ENCODE peak calls at places on chromosomes 16 and 17, in six cellular contexts. R is endodermal cell, J is NCI-H2081, I is NCI-H1417, U is amygdala, Q is 8988T. V is an unnamed sample.

GRCh38 chr16:1310832-1311200 is 1.4 kb downstream of the UBE2I start:
- DNase-seq in I (peak; percentile 29), Q (no peak), U (no peak), R (no peak), J (no peak), V (no peak)

GRCh38 chr17:63431939-63432804 is 13.9 kb downstream of the CYB561 start:
- DNase-seq in Q (no peak), R (no peak), J (no peak), U (no peak), I (no peak), V (no peak)

GRCh38 chr17:68301438-68301959 is 10.2 kb downstream of the ARSG start:
- DNase-seq in Q (no peak), J (peak; percentile 92), R (peak; percentile 67), I (peak; percentile 90), U (no peak), V (no peak)

GRCh38 chr17:74271902-74272563 is 2.0 kb upstream of the DNAI2 start:
- DNase-seq in R (no peak), I (no peak), Q (no peak), J (no peak), U (peak; percentile 81), V (no peak)

GRCh38 chr16:88759245-88759975 is 25.6 kb downstream of the PIEZO1 start:
- DNase-seq in J (no peak), Q (no peak), R (peak; percentile 82), U (no peak), I (no peak), V (no peak)

GRCh38 chr16:88924834-88925539 is 52.0 kb downstream of the CBFA2T3 start:
- DNase-seq in J (peak; percentile 65), Q (peak; percentile 99), U (no peak), I (peak; percentile 82), R (peak; percentile 87), V (no peak)

GRCh38 chr16:1052791-1053521 is 19.6 kb upstream of the SSTR5 start:
- DNase-seq in U (no peak), J (no peak), R (no peak), Q (no peak), I (peak; percentile 41), V (no peak)

GRCh38 chr17:63140255-63140654 is 174.2 kb downstream of the TANC2 start:
- DNase-seq in J (no peak), R (no peak), Q (no peak), U (no peak), I (peak; percentile 33), V (peak; percentile 13)

GRCh38 chr17:40551874-40552768 is 13.2 kb downstream of the CCR7 start:
- DNase-seq in R (peak; percentile 45), U (no peak), I (peak; percentile 29), J (no peak), Q (peak; percentile 19), V (no peak)

GRCh38 chr17:66578781-66579489 is 256.0 kb upstream of the CACNG5 start:
- DNase-seq in I (peak; percentile 83), J (no peak), Q (no peak), U (no peak), R (peak; percentile 66), V (no peak)

GRCh38 chr16:87570938-87571867 is 31.1 kb upstream of the JPH3 start:
- DNase-seq in J (peak; percentile 15), Q (peak; percentile 89), R (peak; percentile 93), I (peak; percentile 65), U (no peak), V (no peak)

GRCh38 chr17:78294776-78295175 is 63.3 kb downstream of the TMEM235 start:
- DNase-seq in R (no peak), I (no peak), Q (no peak), J (no peak), U (no peak), V (no peak)

GRCh38 chr17:49964539-49965521 is 4.2 kb upstream of the DLX4 start:
- DNase-seq in R (peak; percentile 86), I (no peak), J (no peak), U (no peak), Q (no peak), V (no peak)

GRCh38 chr17:4591529-4591928 is 7.2 kb downstream of the SMTNL2 start:
- DNase-seq in R (no peak), U (no peak), J (no peak), I (no peak), Q (no peak), V (no peak)

GRCh38 chr17:2138768-2139167 is 83.9 kb downstream of the HIC1 start:
- DNase-seq in I (peak; percentile 44), J (no peak), R (peak; percentile 44), Q (no peak), U (no peak), V (peak; percentile 83)

GRCh38 chr16:66568355-66568754 is 2.1 kb downstream of the CMTM1 start:
- DNase-seq in I (no peak), Q (no peak), J (no peak), U (no peak), R (no peak), V (no peak)

GRCh38 chr17:37476431-37477130 is 13.1 kb upstream of the DUSP14 start:
- DNase-seq in Q (no peak), U (no peak), R (no peak), I (no peak), J (no peak), V (no peak)

GRCh38 chr17:50560931-50561750 is 626 bp downstream of the CACNA1G start:
- DNase-seq in J (no peak), I (peak; percentile 47), U (no peak), Q (no peak), R (peak; percentile 84), V (no peak)

GRCh38 chr17:67107811-67108210 is 63.5 kb downstream of the CACNG1 start:
- DNase-seq in J (no peak), U (no peak), Q (no peak), I (no peak), R (no peak), V (no peak)

GRCh38 chr17:27153005-27153404 is 140.9 kb upstream of the WSB1 start:
- DNase-seq in R (no peak), Q (no peak), I (no peak), U (no peak), J (no peak), V (no peak)

GRCh38 chr17:9677932-9678331 is 32.6 kb downstream of the USP43 start:
- DNase-seq in J (no peak), I (no peak), R (peak; percentile 41), U (no peak), Q (no peak), V (no peak)

GRCh38 chr17:65328567-65328966 is 191.4 kb downstream of the RGS9 start:
- DNase-seq in R (no peak), I (no peak), J (no peak), Q (no peak), U (no peak), V (no peak)

V was measured in NCI-H1105.